ENCODE peak calls at places on chromosomes 6 and 20, in nine cellular contexts. J is transverse colon, G is lung, X is astrocyte of the spinal cord, R is uterus, Z is glutamatergic neuron, C is osteoblast, S is left ventricle myocardium inferior, N is neural crest cell. P is an unnamed sample.

GRCh38 chr6:165634486-165634885 is 28.6 kb downstream of the PDE10A start:
- DNase-seq in S (no peak), R (no peak), C (no peak), N (no peak), G (no peak), J (no peak), Z (no peak), X (no peak), P (no peak)

GRCh38 chr6:167571550-167571949 is 246.7 kb downstream of the TTLL2 start:
- DNase-seq in R (no peak), X (no peak), G (no peak), J (no peak), N (no peak), S (no peak), C (no peak), Z (no peak), P (peak)

GRCh38 chr20:35823147-35823546 is 51.3 kb downstream of the PHF20 start:
- DNase-seq in Z (no peak), J (no peak), N (no peak), G (no peak), C (no peak), R (no peak), S (no peak), X (no peak), P (no peak)

GRCh38 chr6:160156842-160157241 is 35.2 kb downstream of the SLC22A1 start:
- DNase-seq in C (peak), N (no peak), Z (no peak), G (no peak), R (no peak), X (no peak), S (no peak), J (no peak), P (no peak)

GRCh38 chr6:157145656-157146285 is 177.5 kb downstream of the TMEM242 start:
- DNase-seq in C (peak), J (no peak), Z (no peak), X (peak), N (no peak), S (no peak), R (no peak), G (no peak), P (no peak)

GRCh38 chr6:32177182-32177787 is 920 bp upstream of the RNF5 start:
- DNase-seq in S (no peak), Z (no peak), J (no peak), N (no peak), G (no peak), C (peak), R (peak), X (no peak), P (no peak)

GRCh38 chr6:122817766-122818165 is 28.7 kb downstream of the SMPDL3A start:
- DNase-seq in S (no peak), C (no peak), G (no peak), N (no peak), Z (no peak), R (no peak), X (no peak), J (no peak), P (no peak)

GRCh38 chr6:4364172-4364571 is 228.8 kb upstream of the ECI2 start:
- DNase-seq in J (no peak), X (no peak), G (no peak), R (no peak), S (no peak), C (no peak), N (no peak), Z (no peak), P (no peak)

GRCh38 chr6:85419046-85419759 is 30.7 kb upstream of the NT5E start:
- DNase-seq in R (peak), J (no peak), S (no peak), G (no peak), X (peak), N (no peak), C (no peak), Z (no peak), P (no peak)

GRCh38 chr20:10404959-10405530 is 29.0 kb downstream of the MKKS start:
- DNase-seq in N (no peak), X (no peak), Z (no peak), S (no peak), C (no peak), J (no peak), R (no peak), G (no peak), P (no peak)

GRCh38 chr6:21023210-21023609 is 489.0 kb downstream of the CDKAL1 start:
- DNase-seq in X (no peak), N (no peak), S (no peak), C (no peak), G (no peak), J (no peak), Z (no peak), R (no peak), P (no peak)

GRCh38 chr6:33993653-33994052 is 152.2 kb downstream of the GRM4 start:
- DNase-seq in R (no peak), S (no peak), J (peak), C (no peak), Z (peak), X (no peak), N (no peak), G (no peak), P (no peak)

GRCh38 chr6:127186889-127187288 is 68.4 kb downstream of the RSPO3 start:
- DNase-seq in R (no peak), X (no peak), S (peak), C (no peak), G (peak), N (peak), Z (peak), J (peak), P (no peak)

GRCh38 chr6:30612687-30613248 is 4.3 kb downstream of the PPP1R10 start:
- DNase-seq in S (no peak), G (no peak), N (no peak), X (peak), C (peak), Z (no peak), R (no peak), J (no peak), P (no peak)

GRCh38 chr6:127967708-127968107 is 66.8 kb upstream of the THEMIS start:
- DNase-seq in R (no peak), J (no peak), G (no peak), Z (no peak), C (no peak), X (no peak), N (no peak), S (no peak), P (no peak)

GRCh38 chr6:34194770-34195169 is 41.9 kb upstream of the HMGA1 start:
- DNase-seq in G (no peak), N (no peak), R (no peak), J (no peak), C (no peak), S (no peak), Z (no peak), X (no peak), P (no peak)

GRCh38 chr6:32192608-32193039 is at the start of gene GPSM3:
- DNase-seq in N (no peak), J (peak), C (peak), Z (no peak), S (peak), R (no peak), G (no peak), X (no peak), P (no peak)

GRCh38 chr20:1835531-1835930 is 59.7 kb upstream of the SIRPA start:
- DNase-seq in X (no peak), N (no peak), J (no peak), S (no peak), G (no peak), Z (no peak), C (no peak), R (no peak), P (no peak)

GRCh38 chr20:59933296-59933848 is at the start of gene SYCP2:
- DNase-seq in Z (no peak), J (peak), N (no peak), S (peak), C (peak), G (no peak), X (peak), R (peak), P (no peak)

GRCh38 chr20:23125159-23125558 is 39.0 kb upstream of the CD93 start:
- DNase-seq in Z (no peak), N (no peak), S (no peak), G (no peak), C (peak), R (no peak), J (no peak), X (no peak), P (no peak)

GRCh38 chr20:44034451-44034850 is 119.8 kb downstream of the TOX2 start:
- DNase-seq in J (no peak), Z (no peak), R (no peak), S (no peak), C (no peak), G (no peak), X (no peak), N (no peak), P (peak)

GRCh38 chr20:22583773-22584629 is at the start of gene FOXA2:
- DNase-seq in N (no peak), J (peak), Z (no peak), S (no peak), C (no peak), R (no peak), X (peak), G (peak), P (no peak)

GRCh38 chr6:19472850-19473249 is 364.3 kb upstream of the ID4 start:
- DNase-seq in S (no peak), Z (peak), G (no peak), J (no peak), R (no peak), C (no peak), N (no peak), X (no peak), P (no peak)
- TF ChIP-seq CTCF in S (no peak), Z (peak), G (no peak), J (no peak), R (no peak), C (peak), N (peak), X (peak), P (peak)

DNA sequence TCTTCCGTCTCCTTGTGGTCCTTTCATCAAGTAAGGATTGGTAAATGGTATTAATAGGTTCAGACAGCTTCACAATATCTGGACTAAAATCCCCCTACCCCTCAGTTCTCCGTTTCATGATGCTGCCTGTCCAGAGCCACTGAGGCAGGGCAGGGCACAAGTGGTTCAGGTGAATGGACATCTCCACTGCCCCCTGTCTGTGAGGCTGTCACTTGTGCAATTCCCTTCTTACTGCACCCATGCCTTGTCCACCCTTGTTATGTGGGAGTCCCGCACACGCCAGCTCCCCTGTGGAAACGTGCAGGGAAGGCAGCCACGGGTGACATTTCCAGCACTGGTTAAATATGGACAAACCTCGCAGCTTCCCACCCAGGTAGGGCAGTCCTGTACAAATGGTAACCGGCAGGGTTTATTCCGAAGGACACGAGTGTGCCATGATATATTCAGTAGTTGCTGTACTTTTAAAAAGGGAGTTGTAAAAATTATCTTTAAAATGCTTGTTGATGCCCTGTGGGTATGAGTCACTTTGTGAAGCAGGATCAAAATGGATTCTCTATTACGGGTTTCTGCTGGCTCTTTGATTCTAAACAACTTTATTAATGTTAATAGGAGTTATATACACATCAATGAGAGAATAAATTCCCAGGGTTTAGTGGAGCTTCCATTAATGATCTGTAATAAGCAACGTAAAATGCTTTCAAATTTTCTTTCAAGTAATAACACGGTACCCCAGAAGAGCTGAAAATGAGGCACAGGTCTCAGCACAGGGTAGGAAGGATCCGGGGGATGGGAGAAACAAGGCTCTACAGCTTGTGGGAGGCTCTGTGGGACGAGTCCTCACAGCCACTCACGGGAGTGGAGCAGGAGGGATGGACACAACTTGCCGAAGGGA is 73.4 kb downstream of the FYN start:
- DNase-seq in S (no peak), G (no peak), X (no peak), N (no peak), R (no peak), C (no peak), Z (no peak), J (no peak), P (no peak)
- TF ChIP-seq CTCF in S (no peak), G (no peak), X (no peak), N (peak), R (no peak), C (peak), Z (no peak), J (no peak), P (no peak)

GRCh38 chr6:140480852-140481251 is 1106.4 kb upstream of the CITED2 start:
- DNase-seq in S (peak), X (peak), C (no peak), N (no peak), G (no peak), J (no peak), R (no peak), Z (no peak), P (no peak)

GRCh38 chr6:140487586-140487985 is 1113.1 kb upstream of the CITED2 start:
- DNase-seq in S (no peak), R (no peak), C (no peak), G (no peak), Z (no peak), J (no peak), X (no peak), N (no peak), P (no peak)

GRCh38 chr6:140490086-140490485 is 1115.6 kb upstream of the CITED2 start:
- DNase-seq in R (no peak), C (peak), J (no peak), Z (no peak), X (peak), N (no peak), G (no peak), S (no peak), P (no peak)

GRCh38 chr6:140486468-140487361 is 1112.3 kb upstream of the CITED2 start:
- DNase-seq in C (no peak), J (no peak), N (no peak), Z (no peak), X (peak), R (no peak), S (no peak), G (no peak), P (no peak)

DNA sequence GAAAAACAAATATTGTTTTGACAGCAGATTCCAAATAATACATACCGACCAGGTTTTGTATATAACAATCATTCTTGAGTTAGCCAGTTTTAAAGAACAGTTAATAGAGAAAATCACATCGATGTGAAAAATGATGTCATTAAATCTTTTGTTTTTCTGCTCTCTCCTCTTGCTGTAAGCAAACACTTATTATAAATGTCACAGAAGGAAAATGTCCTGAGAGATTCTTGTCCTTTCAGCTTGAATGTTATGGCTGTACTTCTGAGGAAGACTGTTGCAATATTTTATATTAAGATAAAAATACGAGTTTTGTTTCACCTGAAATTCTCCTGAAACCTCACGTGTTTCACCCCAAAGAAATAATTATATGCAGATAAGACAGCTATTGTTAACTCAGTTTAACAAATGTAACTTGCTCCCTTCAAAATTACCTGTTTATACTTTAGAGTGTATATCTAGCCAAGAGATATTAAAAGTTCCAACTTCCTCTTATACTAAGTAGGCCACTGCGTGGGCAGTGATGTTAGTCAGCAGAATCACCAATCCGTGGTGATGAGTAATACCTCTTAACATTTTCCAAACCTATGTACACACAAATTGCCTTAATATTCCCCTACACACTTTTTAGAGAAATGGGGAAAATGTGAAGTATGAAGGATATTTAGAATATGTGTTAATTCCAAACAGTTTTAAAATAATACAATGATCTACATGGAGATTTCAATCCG is 1111.5 kb upstream of the CITED2 start:
- DNase-seq in X (peak), G (no peak), N (no peak), Z (no peak), J (no peak), S (no peak), C (peak), R (peak), P (no peak)
- TF ChIP-seq CTCF in X (no peak), G (no peak), N (no peak), Z (no peak), J (no peak), S (no peak), C (no peak), R (no peak), P (no peak)

GRCh38 chr6:152096863-152097496 is 289.5 kb downstream of the ESR1 start:
- DNase-seq in X (peak), C (peak), S (no peak), Z (no peak), G (no peak), R (no peak), N (no peak), J (no peak), P (no peak)
- TF ChIP-seq CTCF in X (peak), C (peak), S (no peak), Z (no peak), G (no peak), R (no peak), N (no peak), J (no peak), P (peak)

P was measured in osteocyte.